ENCODE peak calls at places on chromosomes 3 and 15, in four cellular contexts. E is neural progenitor cell, B is brain microvascular endothelial cell, D is activated B cell treated with CpG ODN at 0.5 μM for 24 hours. Q is an unnamed sample.

GRCh38 chr15:70494861-70495571 is 268.3 kb downstream of the UACA start:
- DNase-seq in E (peak; percentile 70), B (peak; percentile 95), D (no peak), Q (no peak)

GRCh38 chr3:156180077-156180476 is 59.7 kb downstream of the KCNAB1 start:
- DNase-seq in E (no peak), B (peak; percentile 21), D (no peak), Q (no peak)

GRCh38 chr3:14536837-14537589 is 3.1 kb downstream of the GRIP2 start:
- DNase-seq in E (no peak), B (no peak), D (no peak), Q (no peak)

GRCh38 chr15:58056015-58056414 is 9.5 kb downstream of the ALDH1A2 start:
- DNase-seq in E (no peak), B (no peak), D (no peak), Q (no peak)

GRCh38 chr3:128784228-128784627 is 58.2 kb downstream of the RAB7A start:
- DNase-seq in E (peak; percentile 82), B (no peak), D (no peak), Q (no peak)

GRCh38 chr3:9298236-9298635 is 48.8 kb upstream of the SRGAP3 start:
- DNase-seq in E (no peak), B (no peak), D (no peak), Q (no peak)

GRCh38 chr3:117407317-117407716 is 697.7 kb downstream of the TUSC7 start:
- DNase-seq in E (peak; percentile 36), B (peak; percentile 4), D (no peak), Q (no peak)

GRCh38 chr15:22867886-22868285 is 29.4 kb downstream of the NIPA2 start:
- DNase-seq in E (no peak), B (no peak), D (no peak), Q (no peak)

GRCh38 chr3:68878322-68878721 is 54.0 kb downstream of the TAFA4 start:
- DNase-seq in E (peak; percentile 50), B (peak; percentile 9), D (no peak), Q (no peak)

GRCh38 chr3:17055374-17056276 is 170.9 kb downstream of the PLCL2 start:
- DNase-seq in E (no peak), B (peak; percentile 64), D (no peak), Q (no peak)

GRCh38 chr3:191234216-191234615 is 35.2 kb downstream of the OSTN start:
- DNase-seq in E (no peak), B (no peak), D (no peak), Q (no peak)

GRCh38 chr15:35305906-35306305 is 220.8 kb upstream of the NANOGP8 start:
- DNase-seq in E (no peak), B (peak; percentile 27), D (no peak), Q (no peak)

GRCh38 chr15:39850436-39850835 is 67.8 kb upstream of the FSIP1 start:
- DNase-seq in E (no peak), B (no peak), D (no peak), Q (no peak)

GRCh38 chr3:196159952-196160804 is 51.0 kb downstream of the ZDHHC19 start:
- DNase-seq in E (no peak), B (peak; percentile 57), D (peak; percentile 50), Q (peak; percentile 72)

GRCh38 chr3:65732060-65732933 is 306.4 kb downstream of the MAGI1 start:
- DNase-seq in E (peak; percentile 85), B (peak; percentile 54), D (no peak), Q (peak; percentile 10)

GRCh38 chr3:14741510-14741909 is 66.6 kb downstream of the C3orf20 start:
- DNase-seq in E (no peak), B (no peak), D (no peak), Q (no peak)

GRCh38 chr15:69092159-69092558 is 68.3 kb upstream of the GLCE start:
- DNase-seq in E (no peak), B (peak; percentile 62), D (no peak), Q (no peak)

GRCh38 chr15:73964736-73965093 is 27.4 kb downstream of the STOML1 start:
- DNase-seq in E (peak; percentile 85), B (peak; percentile 76), D (peak; percentile 78), Q (peak; percentile 48)

GRCh38 chr15:73968461-73968860 is 23.6 kb downstream of the STOML1 start:
- DNase-seq in E (no peak), B (no peak), D (no peak), Q (no peak)

GRCh38 chr15:73962409-73962808 is 29.7 kb downstream of the STOML1 start:
- DNase-seq in E (no peak), B (no peak), D (no peak), Q (no peak)

GRCh38 chr15:73965730-73966103 is 26.4 kb downstream of the STOML1 start:
- DNase-seq in E (no peak), B (no peak), D (no peak), Q (peak; percentile 54)

GRCh38 chr15:73965094-73965729 is 26.9 kb downstream of the STOML1 start:
- DNase-seq in E (peak; percentile 56), B (no peak), D (no peak), Q (no peak)
- TF ChIP-seq CTCF in E (no peak), B (no peak), D (no peak), Q (no peak)

DNA sequence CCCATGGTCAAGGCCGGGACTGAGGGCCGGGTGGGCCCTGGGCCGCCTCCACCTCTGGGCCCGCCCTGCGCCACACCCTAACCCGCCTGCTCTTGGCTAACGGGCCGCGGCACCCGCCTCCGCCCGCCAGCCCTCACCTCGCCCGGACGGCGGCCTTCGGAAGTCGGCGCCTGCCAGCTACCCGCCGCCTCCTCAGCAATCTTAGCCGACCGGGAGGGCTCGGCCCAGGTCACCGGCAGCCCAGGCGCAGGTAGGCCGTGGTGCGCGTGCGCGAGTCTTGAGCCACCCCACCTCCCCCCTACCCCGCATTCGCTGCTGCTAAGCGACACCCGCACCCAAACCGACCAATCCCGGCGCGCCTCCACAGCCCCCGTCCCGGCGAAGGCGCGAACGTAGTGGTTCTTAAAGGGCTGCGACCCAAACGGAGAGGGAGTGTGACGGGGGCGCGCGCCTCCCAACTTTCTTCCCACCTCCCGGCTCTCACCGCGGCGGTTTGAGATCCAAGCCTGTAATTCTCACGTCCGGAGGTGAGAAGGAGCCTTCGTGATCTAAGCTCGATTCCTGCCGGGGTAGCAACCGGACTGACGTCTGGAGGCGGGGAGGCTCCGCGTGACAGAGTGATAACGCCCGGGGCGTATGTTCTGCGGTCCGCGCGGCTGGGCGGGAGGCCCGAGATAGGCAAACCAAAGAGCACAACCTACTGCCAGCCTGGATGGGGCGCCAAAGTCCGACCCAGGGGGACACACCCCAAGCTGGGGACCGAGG is at the start of gene SEC22C:
- DNase-seq in E (peak; percentile 98), B (peak; percentile 88), D (peak; percentile 92), Q (peak; percentile 82)
- TF ChIP-seq CTCF in E (peak; percentile 39), B (peak; percentile 24), D (no peak), Q (peak; percentile 32)

GRCh38 chr3:188584958-188585689 is 431.2 kb downstream of the LPP start:
- DNase-seq in E (peak; percentile 38), B (no peak), D (no peak), Q (no peak)
- TF ChIP-seq CTCF in E (peak; percentile 32), B (peak; percentile 36), D (no peak), Q (no peak)

DNA sequence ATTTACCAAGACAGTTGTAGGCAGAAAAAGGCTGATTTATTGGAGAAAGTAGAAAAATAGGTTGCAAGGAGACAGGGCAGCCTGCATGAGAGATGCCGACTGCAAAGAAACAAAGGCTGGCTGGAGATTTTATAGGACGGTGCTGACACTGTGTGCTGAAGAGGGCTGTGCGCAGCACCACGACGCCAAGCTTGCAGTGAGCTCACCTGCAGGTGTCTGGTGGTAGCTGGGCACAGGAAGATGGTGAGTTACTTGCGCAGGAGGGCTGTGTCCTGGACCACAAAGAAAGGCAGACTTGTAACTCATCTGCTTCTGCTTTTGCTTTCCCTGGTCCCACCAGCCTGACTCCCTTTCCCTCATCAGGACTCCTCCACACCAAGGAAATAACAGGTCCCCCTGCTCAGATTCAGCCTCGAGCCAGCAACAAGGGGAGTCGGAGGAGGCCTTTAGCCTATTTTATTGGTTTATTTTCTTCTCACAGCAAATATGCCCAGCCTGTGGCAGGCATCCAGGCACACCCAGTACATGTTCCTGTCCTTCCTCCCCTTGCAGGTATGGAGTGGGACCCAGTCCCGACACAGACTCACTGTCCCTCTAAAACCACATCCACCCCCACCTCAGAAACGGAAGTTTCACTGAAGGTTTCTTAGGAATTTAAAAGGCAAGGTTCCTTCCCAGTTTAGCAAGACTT is 35.7 kb upstream of the FLNB start:
- DNase-seq in E (no peak), B (no peak), D (no peak), Q (no peak)
- TF ChIP-seq CTCF in E (no peak), B (no peak), D (no peak), Q (no peak)

Q was measured in GM12864.